ENCODE peak calls at places on chromosomes 6 and 20, in eight cellular contexts. H is ascending aorta, T is left ventricle myocardium inferior, A is heart right ventricle, O is RWPE2, D is sigmoid colon, U is ovary, G is body of pancreas. W is an unnamed sample. For H3K9me3, the result is how much of the 10 kb centered on the place peaks cover.

GRCh38 chr6:88535296-88535695 is 369.1 kb upstream of the CNR1 start:
- DNase-seq in H (no peak), T (no peak), A (no peak), O (no peak), D (no peak), U (no peak), G (no peak), W (no peak)

GRCh38 chr20:54256202-54256601 is 48.3 kb downstream of the PFDN4 start:
- DNase-seq in H (no peak), T (no peak), A (no peak), O (no peak), D (no peak), U (no peak), G (no peak), W (no peak)

GRCh38 chr20:62805365-62805710 is 703 bp downstream of the OGFR start:
- DNase-seq in H (no peak), T (no peak), A (no peak), O (no peak), D (no peak), U (no peak), G (peak), W (no peak)

GRCh38 chr20:2873747-2874041 is 413 bp downstream of the PTPRA start:
- DNase-seq in H (no peak), T (peak), A (peak), O (no peak), D (no peak), U (peak), G (peak), W (peak)

GRCh38 chr6:11769816-11770545 is 8.6 kb downstream of the ADTRP start:
- DNase-seq in H (no peak), T (no peak), A (no peak), O (no peak), D (no peak), U (no peak), G (no peak), W (no peak)

GRCh38 chr6:143260857-143261256 is 189.6 kb downstream of the ADAT2 start:
- DNase-seq in H (no peak), T (no peak), A (no peak), O (no peak), D (no peak), U (no peak), G (no peak), W (no peak)

GRCh38 chr6:37696841-37697735 is 595 bp downstream of the MDGA1 start:
- DNase-seq in H (no peak), T (peak), A (peak), O (no peak), D (no peak), U (peak), G (no peak), W (peak)

GRCh38 chr6:85388531-85388930 is 61.4 kb upstream of the NT5E start:
- DNase-seq in H (no peak), T (no peak), A (no peak), O (no peak), D (no peak), U (no peak), G (no peak), W (no peak)

GRCh38 chr20:40192083-40192482 is 497.0 kb downstream of the MAFB start:
- DNase-seq in H (no peak), T (no peak), A (no peak), O (no peak), D (no peak), U (no peak), G (no peak), W (no peak)

GRCh38 chr6:141452354-141452686 is 680.4 kb upstream of the GJE1 start:
- DNase-seq in H (no peak), T (no peak), A (no peak), O (no peak), D (no peak), U (no peak), G (no peak), W (no peak)

GRCh38 chr6:144341831-144342527 is 56.8 kb downstream of the UTRN start:
- DNase-seq in H (no peak), T (no peak), A (no peak), O (no peak), D (no peak), U (no peak), G (no peak), W (no peak)

GRCh38 chr6:101777646-101778045 is 384.1 kb downstream of the GRIK2 start:
- DNase-seq in H (no peak), T (no peak), A (no peak), O (no peak), D (no peak), U (no peak), G (no peak), W (no peak)

GRCh38 chr6:322940-323729 is 30.8 kb downstream of the DUSP22 start:
- DNase-seq in H (no peak), T (no peak), A (no peak), O (peak), D (peak), U (no peak), G (no peak), W (no peak)
- H3K9me3 ChIP-seq in H (under half), T (under half), A (under half), O (under half), D (under half), U (under half), G (under half), W (under half)

GRCh38 chr6:4851035-4851434 is 74.8 kb downstream of the CDYL start:
- DNase-seq in H (no peak), T (no peak), A (no peak), O (no peak), D (no peak), U (no peak), G (no peak), W (no peak)

GRCh38 chr6:4853782-4854511 is 77.7 kb downstream of the CDYL start:
- DNase-seq in H (no peak), T (no peak), A (no peak), O (no peak), D (no peak), U (no peak), G (no peak), W (no peak)

GRCh38 chr6:4853349-4853748 is 77.1 kb downstream of the CDYL start:
- DNase-seq in H (no peak), T (no peak), A (no peak), O (no peak), D (no peak), U (no peak), G (no peak), W (no peak)

GRCh38 chr6:4849628-4850027 is 73.4 kb downstream of the CDYL start:
- DNase-seq in H (no peak), T (no peak), A (no peak), O (no peak), D (no peak), U (no peak), G (no peak), W (no peak)

GRCh38 chr6:4852938-4853337 is 76.7 kb downstream of the CDYL start:
- DNase-seq in H (no peak), T (no peak), A (no peak), O (no peak), D (no peak), U (no peak), G (no peak), W (no peak)
- H3K9me3 ChIP-seq in H (under half), T (under half), A (under half), O (under half), D (under half), U (under half), G (under half), W (under half)

GRCh38 chr20:59767656-59768055 is 163.3 kb downstream of the PHACTR3 start:
- DNase-seq in H (no peak), T (no peak), A (no peak), O (no peak), D (no peak), U (no peak), G (no peak), W (no peak)

GRCh38 chr20:59765599-59766177 is 161.3 kb downstream of the PHACTR3 start:
- DNase-seq in H (no peak), T (no peak), A (no peak), O (peak), D (no peak), U (no peak), G (no peak), W (no peak)

GRCh38 chr20:59764037-59764436 is 159.7 kb downstream of the PHACTR3 start:
- DNase-seq in H (no peak), T (no peak), A (no peak), O (no peak), D (no peak), U (no peak), G (no peak), W (no peak)
- H3K9me3 ChIP-seq in H (under half), T (under half), A (under half), O (under half), D (under half), U (under half), G (under half), W (under half)

GRCh38 chr20:49285813-49286494 is 8.1 kb upstream of the ZNFX1 start:
- DNase-seq in H (no peak), T (no peak), A (no peak), O (no peak), D (no peak), U (no peak), G (no peak), W (no peak)

GRCh38 chr20:49288250-49288751 is 10.4 kb upstream of the ZNFX1 start:
- DNase-seq in H (no peak), T (no peak), A (no peak), O (no peak), D (no peak), U (no peak), G (no peak), W (no peak)

GRCh38 chr20:49286689-49287551 is 9.1 kb upstream of the ZNFX1 start:
- DNase-seq in H (no peak), T (no peak), A (no peak), O (no peak), D (no peak), U (no peak), G (no peak), W (no peak)

GRCh38 chr20:49288784-49289696 is 11.2 kb upstream of the ZNFX1 start:
- DNase-seq in H (no peak), T (no peak), A (no peak), O (no peak), D (no peak), U (no peak), G (no peak), W (no peak)

DNA sequence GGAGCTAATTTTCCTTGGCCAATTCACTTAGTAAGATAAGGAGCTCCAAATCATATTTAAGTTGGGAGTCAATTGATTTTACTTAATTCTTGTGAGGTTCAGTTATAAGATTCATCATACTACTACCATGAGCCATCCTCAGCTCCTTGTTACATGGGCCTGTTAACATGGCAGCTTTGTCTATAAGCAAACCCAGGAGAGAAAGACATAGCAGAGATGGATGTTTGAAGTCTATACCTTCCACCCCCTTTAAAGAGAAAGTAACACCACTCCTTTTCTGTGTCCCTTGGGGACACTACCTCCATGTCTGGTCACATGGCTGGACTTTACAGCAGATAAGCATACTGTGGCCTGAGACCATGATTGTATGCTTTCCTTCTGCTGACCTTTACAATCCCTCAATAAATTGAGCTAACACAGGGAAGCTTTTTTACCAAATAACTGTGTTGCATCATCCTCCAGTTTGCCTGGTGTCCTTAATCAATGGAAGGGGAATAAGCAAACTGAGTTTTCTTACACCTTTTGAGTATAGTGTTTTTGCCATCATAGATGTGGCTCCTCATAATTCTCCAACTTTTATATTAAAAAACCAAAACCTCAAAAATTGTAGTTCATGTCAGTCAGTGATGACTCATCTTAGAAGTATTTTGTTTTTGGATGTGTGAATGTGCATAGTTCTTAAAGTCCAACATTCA is 9.8 kb upstream of the ZNFX1 start:
- DNase-seq in H (no peak), T (no peak), A (no peak), O (no peak), D (no peak), U (no peak), G (no peak), W (no peak)
- H3K9me3 ChIP-seq in H (under half), T (half or more), A (under half), O (under half), D (under half), U (under half), G (under half), W (under half)

GRCh38 chr6:169160091-169160854 is 93.4 kb downstream of the THBS2 start:
- DNase-seq in H (no peak), T (no peak), A (no peak), O (no peak), D (no peak), U (no peak), G (no peak), W (no peak)
- H3K9me3 ChIP-seq in H (under half), T (under half), A (under half), O (under half), D (under half), U (under half), G (under half), W (under half)

GRCh38 chr20:24640276-24640675 is 170.8 kb downstream of the SYNDIG1 start:
- DNase-seq in H (no peak), T (no peak), A (no peak), O (no peak), D (no peak), U (no peak), G (no peak), W (no peak)

GRCh38 chr20:24636626-24637025 is 167.2 kb downstream of the SYNDIG1 start:
- DNase-seq in H (no peak), T (no peak), A (no peak), O (no peak), D (no peak), U (no peak), G (no peak), W (no peak)

GRCh38 chr20:24639167-24639548 is 169.7 kb downstream of the SYNDIG1 start:
- DNase-seq in H (no peak), T (no peak), A (no peak), O (no peak), D (no peak), U (no peak), G (no peak), W (no peak)

GRCh38 chr20:24637941-24638340 is 168.5 kb downstream of the SYNDIG1 start:
- DNase-seq in H (no peak), T (no peak), A (no peak), O (no peak), D (no peak), U (no peak), G (no peak), W (no peak)

GRCh38 chr20:24638546-24639166 is 169.2 kb downstream of the SYNDIG1 start:
- DNase-seq in H (no peak), T (no peak), A (no peak), O (no peak), D (no peak), U (no peak), G (no peak), W (no peak)
- H3K9me3 ChIP-seq in H (under half), T (under half), A (under half), O (under half), D (under half), U (under half), G (under half), W (under half)

GRCh38 chr20:31278178-31278577 is 20.7 kb downstream of the DEFB115 start:
- DNase-seq in H (no peak), T (no peak), A (no peak), O (no peak), D (no peak), U (no peak), G (no peak), W (no peak)

DNA sequence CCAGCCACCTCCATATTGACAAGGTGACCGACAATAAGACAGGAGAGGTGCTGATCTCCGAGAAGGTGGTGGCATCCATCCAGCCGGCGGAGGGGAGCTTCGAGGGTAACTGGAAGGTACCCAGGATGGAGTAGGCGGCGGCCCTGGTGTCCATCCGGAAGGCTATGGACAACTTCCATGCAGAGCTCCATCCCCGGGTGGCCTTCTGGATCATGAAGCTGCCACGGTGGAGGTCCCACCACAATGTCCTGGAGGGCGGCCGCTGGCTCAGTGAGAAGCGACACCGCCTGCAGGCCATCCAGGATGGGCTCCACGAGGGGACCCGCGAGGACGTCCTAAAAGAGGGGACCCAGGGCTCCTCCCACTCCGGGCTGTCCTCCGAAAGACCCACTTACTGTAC is 17.0 kb downstream of the DEFB115 start:
- DNase-seq in H (no peak), T (no peak), A (no peak), O (no peak), D (no peak), U (no peak), G (no peak), W (peak)
- H3K9me3 ChIP-seq in H (under half), T (half or more), A (under half), O (under half), D (under half), U (under half), G (under half), W (under half)

W was measured in right cardiac atrium.